ENCODE peak calls at places on chromosomes 13 and 19, in ten cellular contexts. N, L, H, K, M, J, Z, G, D and E are unnamed samples.

GRCh38 chr19:47697863-47698609 is 15.2 kb upstream of the EHD2 start:
- DNase-seq in N (peak), L (peak), H (peak), K (peak), M (peak), J (peak), Z (peak), G (peak), D (peak), E (peak)

GRCh38 chr19:1286859-1287621 is 1.4 kb downstream of the EFNA2 start:
- DNase-seq in N (no peak), L (no peak), H (no peak), K (no peak), M (no peak), J (no peak), Z (no peak), G (no peak), D (no peak), E (no peak)

GRCh38 chr19:30229524-30230174 is 142.5 kb upstream of the ZNF536 start:
- DNase-seq in N (peak), L (no peak), H (no peak), K (no peak), M (peak), J (no peak), Z (no peak), G (no peak), D (no peak), E (no peak)

GRCh38 chr13:49220035-49220855 is at the start of gene MLNR:
- DNase-seq in N (no peak), L (no peak), H (no peak), K (peak), M (peak), J (peak), Z (peak), G (peak), D (no peak), E (no peak)

GRCh38 chr13:23965346-23965745 is 68.0 kb upstream of the C1QTNF9B start:
- DNase-seq in N (no peak), L (no peak), H (no peak), K (no peak), M (no peak), J (no peak), Z (no peak), G (no peak), D (no peak), E (no peak)

GRCh38 chr19:22545751-22546150 is 88.4 kb upstream of the ZNF492 start:
- DNase-seq in N (peak), L (no peak), H (no peak), K (peak), M (peak), J (no peak), Z (no peak), G (no peak), D (no peak), E (no peak)

GRCh38 chr13:97344250-97345175 is 89.5 kb upstream of the RAP2A start:
- DNase-seq in N (peak), L (peak), H (peak), K (peak), M (peak), J (peak), Z (peak), G (no peak), D (no peak), E (no peak)

GRCh38 chr19:16922592-16922934 is 33.8 kb downstream of the F2RL3 start:
- DNase-seq in N (no peak), L (no peak), H (no peak), K (no peak), M (no peak), J (no peak), Z (no peak), G (no peak), D (no peak), E (no peak)

GRCh38 chr13:43908156-43909126 is 28.7 kb downstream of the LACC1 start:
- DNase-seq in N (peak), L (peak), H (no peak), K (no peak), M (peak), J (peak), Z (no peak), G (no peak), D (no peak), E (no peak)

GRCh38 chr13:37769078-37769477 is 100.5 kb downstream of the TRPC4 start:
- DNase-seq in N (no peak), L (no peak), H (no peak), K (no peak), M (no peak), J (peak), Z (no peak), G (no peak), D (no peak), E (no peak)

GRCh38 chr13:83815598-83815997 is 66.7 kb downstream of the SLITRK1 start:
- DNase-seq in N (no peak), L (no peak), H (no peak), K (no peak), M (no peak), J (no peak), Z (no peak), G (no peak), D (no peak), E (no peak)

GRCh38 chr13:73765651-73766384 is 368.4 kb downstream of the KLF12 start:
- DNase-seq in N (peak), L (no peak), H (peak), K (peak), M (peak), J (no peak), Z (peak), G (peak), D (peak), E (no peak)

GRCh38 chr13:30526612-30527217 is 61.0 kb upstream of the HMGB1 start:
- DNase-seq in N (no peak), L (no peak), H (no peak), K (no peak), M (no peak), J (no peak), Z (peak), G (peak), D (no peak), E (no peak)

GRCh38 chr13:45473627-45474026 is 8.9 kb downstream of the COG3 start:
- DNase-seq in N (no peak), L (no peak), H (no peak), K (no peak), M (no peak), J (no peak), Z (no peak), G (peak), D (no peak), E (no peak)

GRCh38 chr13:99310382-99311031 is 3.3 kb upstream of the GPR183 start:
- DNase-seq in N (no peak), L (no peak), H (no peak), K (no peak), M (peak), J (no peak), Z (no peak), G (no peak), D (no peak), E (no peak)